ENCODE peak calls at places on chromosomes 5 and 9, in four cellular contexts. One of them, this sample, is unnamed.

GRCh38 chr9:125146247-125146646 is 2.9 kb upstream of the SCAI start:
- DNase-seq in mesenchymal stem cell: peak; percentile 91
- DNase-seq in Caco-2: no peak
- DNase-seq in body of pancreas: no peak
- DNase-seq in this sample: no peak

GRCh38 chr9:126482361-126483044 is 131.2 kb upstream of the LMX1B start:
- DNase-seq in mesenchymal stem cell: peak; percentile 67
- DNase-seq in Caco-2: no peak
- DNase-seq in body of pancreas: no peak
- DNase-seq in this sample: no peak

GRCh38 chr9:114504341-114505186 is 709 bp downstream of the WHRN start:
- DNase-seq in mesenchymal stem cell: peak; percentile 65
- DNase-seq in Caco-2: no peak
- DNase-seq in body of pancreas: peak; percentile 66
- DNase-seq in this sample: peak; percentile 43

GRCh38 chr5:56176155-56176798 is 56.9 kb downstream of the ANKRD55 start:
- DNase-seq in mesenchymal stem cell: no peak
- DNase-seq in Caco-2: no peak
- DNase-seq in body of pancreas: peak; percentile 37
- DNase-seq in this sample: no peak

GRCh38 chr5:96094904-96095303 is 133.3 kb upstream of the ELL2 start:
- DNase-seq in mesenchymal stem cell: no peak
- DNase-seq in Caco-2: no peak
- DNase-seq in body of pancreas: peak; percentile 44
- DNase-seq in this sample: no peak

GRCh38 chr9:108142504-108143201 is 653.1 kb upstream of the KLF4 start:
- DNase-seq in mesenchymal stem cell: peak; percentile 69
- DNase-seq in Caco-2: no peak
- DNase-seq in body of pancreas: peak; percentile 61
- DNase-seq in this sample: no peak

GRCh38 chr5:36875051-36875788 is 1.3 kb upstream of the NIPBL start:
- DNase-seq in mesenchymal stem cell: peak; percentile 75
- DNase-seq in Caco-2: peak; percentile 70
- DNase-seq in body of pancreas: peak; percentile 30
- DNase-seq in this sample: peak; percentile 67

GRCh38 chr5:24539625-24540024 is 105.2 kb downstream of the CDH10 start:
- DNase-seq in mesenchymal stem cell: peak; percentile 80
- DNase-seq in Caco-2: no peak
- DNase-seq in body of pancreas: no peak
- DNase-seq in this sample: no peak

GRCh38 chr9:27117489-27118135 is 8.6 kb downstream of the TEK start:
- DNase-seq in mesenchymal stem cell: no peak
- DNase-seq in Caco-2: no peak
- DNase-seq in body of pancreas: peak; percentile 18
- DNase-seq in this sample: no peak

GRCh38 chr5:74838262-74838661 is 27.9 kb downstream of the FAM169A start:
- DNase-seq in mesenchymal stem cell: no peak
- DNase-seq in Caco-2: no peak
- DNase-seq in body of pancreas: no peak
- DNase-seq in this sample: no peak
- H3K4me1 ChIP-seq in mesenchymal stem cell: no peaks in the 10 kb centered on the region
- H3K4me1 ChIP-seq in Caco-2: peaks cover 12% of the 10 kb centered on the region
- H3K4me1 ChIP-seq in body of pancreas: no peaks in the 10 kb centered on the region
- H3K4me1 ChIP-seq in this sample: no peaks in the 10 kb centered on the region

GRCh38 chr9:35675732-35676392 is 2.1 kb downstream of the CA9 start:
- DNase-seq in mesenchymal stem cell: no peak
- DNase-seq in Caco-2: no peak
- DNase-seq in body of pancreas: no peak
- DNase-seq in this sample: no peak
- H3K4me3 ChIP-seq in mesenchymal stem cell: peak overlapping the region; percentile 55
- H3K4me3 ChIP-seq in Caco-2: no peak overlapping the region
- H3K4me3 ChIP-seq in body of pancreas: peak overlapping the region; percentile 7
- H3K4me3 ChIP-seq in this sample: no peak overlapping the region

GRCh38 chr9:136405481-136405880 is 4.9 kb downstream of the ENTR1 start:
- DNase-seq in mesenchymal stem cell: no peak
- DNase-seq in Caco-2: no peak
- DNase-seq in body of pancreas: no peak
- DNase-seq in this sample: no peak
- H3K36me3 ChIP-seq in mesenchymal stem cell: peaks cover 50% of the 10 kb centered on the region
- H3K36me3 ChIP-seq in Caco-2: peaks cover 2% of the 10 kb centered on the region
- H3K36me3 ChIP-seq in body of pancreas: no peaks in the 10 kb centered on the region
- H3K36me3 ChIP-seq in this sample: peaks cover 61% of the 10 kb centered on the region

GRCh38 chr5:31635446-31635845 is 3.5 kb upstream of the PDZD2 start:
- DNase-seq in mesenchymal stem cell: no peak
- DNase-seq in Caco-2: no peak
- DNase-seq in body of pancreas: no peak
- DNase-seq in this sample: no peak
- H3K4me1 ChIP-seq in mesenchymal stem cell: peaks cover 12% of the 10 kb centered on the region
- H3K4me1 ChIP-seq in Caco-2: peaks cover 6% of the 10 kb centered on the region
- H3K4me1 ChIP-seq in body of pancreas: peaks cover 22% of the 10 kb centered on the region
- H3K4me1 ChIP-seq in this sample: peaks cover 7% of the 10 kb centered on the region

GRCh38 chr5:67031689-67032088 is 164.9 kb downstream of the CD180 start:
- DNase-seq in mesenchymal stem cell: no peak
- DNase-seq in Caco-2: no peak
- DNase-seq in body of pancreas: no peak
- DNase-seq in this sample: no peak

GRCh38 chr5:67029481-67029880 is 167.1 kb downstream of the CD180 start:
- DNase-seq in mesenchymal stem cell: no peak
- DNase-seq in Caco-2: no peak
- DNase-seq in body of pancreas: no peak
- DNase-seq in this sample: no peak

GRCh38 chr5:67028371-67028770 is 168.2 kb downstream of the CD180 start:
- DNase-seq in mesenchymal stem cell: no peak
- DNase-seq in Caco-2: no peak
- DNase-seq in body of pancreas: no peak
- DNase-seq in this sample: no peak

GRCh38 chr5:67028981-67029380 is 167.6 kb downstream of the CD180 start:
- DNase-seq in mesenchymal stem cell: no peak
- DNase-seq in Caco-2: no peak
- DNase-seq in body of pancreas: no peak
- DNase-seq in this sample: no peak

DNA sequence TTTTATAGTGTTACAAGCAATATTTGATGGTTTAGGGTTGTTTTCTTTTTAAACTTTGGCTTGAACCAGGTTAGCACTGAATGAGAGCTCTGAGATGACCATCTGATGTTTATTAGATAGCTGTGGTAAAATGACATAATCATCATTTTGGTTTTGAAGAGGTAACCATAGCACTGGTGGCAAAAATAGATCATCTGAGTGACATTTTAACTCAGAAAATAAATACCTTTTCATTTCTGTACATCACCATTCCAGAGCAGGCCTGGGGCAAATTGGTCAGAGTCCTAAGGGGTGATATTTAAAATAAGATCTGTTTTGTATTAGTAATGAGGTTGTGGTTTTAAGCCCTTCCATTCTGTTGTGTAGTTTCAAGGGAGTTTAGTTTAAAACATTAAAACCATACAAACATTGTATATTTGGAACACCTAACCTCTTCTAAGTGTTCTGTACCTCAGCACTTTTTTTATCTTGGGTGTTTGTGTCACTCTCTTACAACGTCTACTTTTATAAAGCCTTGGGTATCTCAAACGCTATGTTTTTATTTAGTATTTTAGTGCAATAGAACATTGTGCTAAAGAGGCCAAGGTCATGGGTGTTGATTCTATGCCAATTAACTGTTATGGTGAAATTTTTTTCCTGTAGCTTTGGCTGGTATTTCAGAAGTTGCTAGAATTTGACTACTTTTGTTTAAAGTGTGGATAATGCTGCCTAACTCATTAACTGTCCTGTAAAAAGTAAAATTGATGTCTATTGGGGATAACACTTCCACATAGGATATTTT is 166.1 kb downstream of the CD180 start:
- DNase-seq in mesenchymal stem cell: no peak
- DNase-seq in Caco-2: no peak
- DNase-seq in body of pancreas: no peak
- DNase-seq in this sample: no peak
- H3K4me3 ChIP-seq in mesenchymal stem cell: no peak overlapping the region
- H3K4me3 ChIP-seq in Caco-2: no peak overlapping the region
- H3K4me3 ChIP-seq in body of pancreas: no peak overlapping the region
- H3K4me3 ChIP-seq in this sample: no peak overlapping the region

GRCh38 chr9:134807726-134808125 is 72.9 kb upstream of the FCN2 start:
- DNase-seq in mesenchymal stem cell: peak; percentile 83
- DNase-seq in Caco-2: no peak
- DNase-seq in body of pancreas: peak; percentile 13
- DNase-seq in this sample: no peak
- H3K36me3 ChIP-seq in mesenchymal stem cell: peaks cover 75% of the 10 kb centered on the region
- H3K36me3 ChIP-seq in Caco-2: no peaks in the 10 kb centered on the region
- H3K36me3 ChIP-seq in body of pancreas: no peaks in the 10 kb centered on the region
- H3K36me3 ChIP-seq in this sample: no peaks in the 10 kb centered on the region

GRCh38 chr9:136996361-136997281 is at the start of gene CLIC3:
- DNase-seq in mesenchymal stem cell: peak; percentile 22
- DNase-seq in Caco-2: peak; percentile 83
- DNase-seq in body of pancreas: no peak
- DNase-seq in this sample: peak; percentile 56

GRCh38 chr9:136995370-136995769 is 998 bp downstream of the CLIC3 start:
- DNase-seq in mesenchymal stem cell: no peak
- DNase-seq in Caco-2: no peak
- DNase-seq in body of pancreas: no peak
- DNase-seq in this sample: no peak

GRCh38 chr9:136995772-136996308 is 528 bp downstream of the CLIC3 start:
- DNase-seq in mesenchymal stem cell: no peak
- DNase-seq in Caco-2: no peak
- DNase-seq in body of pancreas: no peak
- DNase-seq in this sample: no peak

GRCh38 chr9:136994180-136994884 is 2.0 kb downstream of the CLIC3 start:
- DNase-seq in mesenchymal stem cell: no peak
- DNase-seq in Caco-2: peak; percentile 61
- DNase-seq in body of pancreas: no peak
- DNase-seq in this sample: no peak

GRCh38 chr9:136994885-136995224 is 1.5 kb downstream of the CLIC3 start:
- DNase-seq in mesenchymal stem cell: no peak
- DNase-seq in Caco-2: no peak
- DNase-seq in body of pancreas: no peak
- DNase-seq in this sample: no peak
- H3K4me1 ChIP-seq in mesenchymal stem cell: peaks cover 52% of the 10 kb centered on the region
- H3K4me1 ChIP-seq in Caco-2: peaks cover 43% of the 10 kb centered on the region
- H3K4me1 ChIP-seq in body of pancreas: peaks cover 35% of the 10 kb centered on the region
- H3K4me1 ChIP-seq in this sample: peaks cover 4% of the 10 kb centered on the region

DNA sequence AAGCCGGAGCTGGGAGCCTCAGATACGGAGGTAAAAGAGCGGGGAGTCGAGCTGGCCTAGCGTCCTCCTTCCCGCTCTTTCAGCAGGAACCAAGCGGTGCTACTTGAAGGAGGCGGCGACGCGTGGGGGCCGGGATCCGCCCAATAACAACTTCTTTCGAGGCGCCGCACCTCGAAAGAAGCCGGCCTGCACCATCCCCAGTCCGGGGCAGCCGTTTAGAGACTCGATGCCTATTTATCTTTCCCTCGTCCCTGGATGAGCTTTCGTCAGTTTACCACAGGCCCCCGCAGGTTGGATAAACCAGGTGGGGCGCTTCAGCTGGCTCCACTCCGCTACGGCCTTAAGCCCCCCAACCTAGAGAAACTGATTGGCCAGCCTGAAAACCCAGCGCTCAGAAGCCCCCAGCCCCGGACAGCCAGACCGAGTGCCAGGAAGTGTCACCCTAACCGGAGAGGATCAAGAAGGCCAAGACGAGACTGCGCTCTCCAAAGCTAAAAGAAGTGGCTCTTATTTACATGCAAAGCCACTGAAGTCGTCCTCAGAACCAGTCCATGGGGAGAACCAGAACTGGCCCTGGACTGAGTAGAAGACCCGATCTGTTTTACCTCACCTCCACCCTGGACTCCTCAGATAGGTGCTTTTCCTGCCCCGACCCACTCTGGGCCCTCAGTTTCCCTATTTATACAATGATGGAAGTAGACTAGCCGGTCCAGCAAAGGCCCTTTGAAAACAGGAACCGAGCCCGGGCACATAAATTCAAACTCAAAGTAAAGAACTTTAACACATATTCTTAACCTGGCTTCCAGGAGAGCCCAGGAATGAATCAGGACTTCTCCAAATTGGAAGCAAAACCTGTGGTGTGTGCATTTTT is 1.4 kb downstream of the HAND1 start:
- DNase-seq in mesenchymal stem cell: no peak
- DNase-seq in Caco-2: no peak
- DNase-seq in body of pancreas: no peak
- DNase-seq in this sample: no peak
- H3K4me3 ChIP-seq in mesenchymal stem cell: no peak overlapping the region
- H3K4me3 ChIP-seq in Caco-2: no peak overlapping the region
- H3K4me3 ChIP-seq in body of pancreas: no peak overlapping the region
- H3K4me3 ChIP-seq in this sample: no peak overlapping the region

GRCh38 chr5:141560725-141561483 is 57.9 kb downstream of the DIAPH1 start:
- DNase-seq in mesenchymal stem cell: peak; percentile 99
- DNase-seq in Caco-2: peak; percentile 74
- DNase-seq in body of pancreas: peak; percentile 96
- DNase-seq in this sample: peak; percentile 92
- H3K36me3 ChIP-seq in mesenchymal stem cell: peaks cover 42% of the 10 kb centered on the region
- H3K36me3 ChIP-seq in Caco-2: peaks cover 1% of the 10 kb centered on the region
- H3K36me3 ChIP-seq in body of pancreas: no peaks in the 10 kb centered on the region
- H3K36me3 ChIP-seq in this sample: peaks cover 29% of the 10 kb centered on the region

GRCh38 chr9:91214086-91214485 is 147.6 kb downstream of the AUH start:
- DNase-seq in mesenchymal stem cell: no peak
- DNase-seq in Caco-2: no peak
- DNase-seq in body of pancreas: no peak
- DNase-seq in this sample: no peak

GRCh38 chr9:91211414-91211813 is 150.3 kb downstream of the AUH start:
- DNase-seq in mesenchymal stem cell: no peak
- DNase-seq in Caco-2: no peak
- DNase-seq in body of pancreas: peak; percentile 63
- DNase-seq in this sample: no peak

GRCh38 chr9:91211919-91212318 is 149.8 kb downstream of the AUH start:
- DNase-seq in mesenchymal stem cell: no peak
- DNase-seq in Caco-2: peak; percentile 55
- DNase-seq in body of pancreas: peak; percentile 35
- DNase-seq in this sample: no peak

GRCh38 chr9:91214867-91215266 is 146.9 kb downstream of the AUH start:
- DNase-seq in mesenchymal stem cell: no peak
- DNase-seq in Caco-2: no peak
- DNase-seq in body of pancreas: no peak
- DNase-seq in this sample: no peak

GRCh38 chr9:91212592-91213243 is 149.0 kb downstream of the AUH start:
- DNase-seq in mesenchymal stem cell: no peak
- DNase-seq in Caco-2: no peak
- DNase-seq in body of pancreas: no peak
- DNase-seq in this sample: no peak
- H3K4me1 ChIP-seq in mesenchymal stem cell: peaks cover 12% of the 10 kb centered on the region
- H3K4me1 ChIP-seq in Caco-2: peaks cover 22% of the 10 kb centered on the region
- H3K4me1 ChIP-seq in body of pancreas: peaks cover 55% of the 10 kb centered on the region
- H3K4me1 ChIP-seq in this sample: no peaks in the 10 kb centered on the region

This sample was measured in HAP-1.